ENCODE peak calls at places on chromosomes 7 and 10, in seven cellular contexts. H, K, C, Y, F, M and D are unnamed samples.

GRCh38 chr10:46523119-46523880 is 33.2 kb downstream of the GPRIN2 start:
- DNase-seq in M (peak; percentile 64), Y (no peak), F (peak; percentile 15), C (no peak), K (no peak), H (peak; percentile 28), D (peak; percentile 52)

GRCh38 chr7:70700055-70700934 is 431.6 kb upstream of the GALNT17 start:
- DNase-seq in M (no peak), K (no peak), F (no peak), Y (no peak), H (no peak), C (no peak), D (no peak)

GRCh38 chr10:90195288-90195840 is 494.0 kb downstream of the KIF20B start:
- DNase-seq in H (no peak), C (no peak), M (no peak), F (no peak), Y (no peak), K (no peak), D (no peak)

GRCh38 chr7:16212610-16213009 is 208.7 kb downstream of the CRPPA start:
- DNase-seq in M (no peak), K (no peak), H (no peak), Y (no peak), F (no peak), C (no peak), D (no peak)

GRCh38 chr10:82150123-82150900 is 275.3 kb downstream of the NRG3 start:
- DNase-seq in M (peak; percentile 56), C (peak; percentile 39), K (peak; percentile 79), Y (peak; percentile 82), H (no peak), F (no peak), D (no peak)

GRCh38 chr10:102645741-102646609 is 1.7 kb downstream of the TRIM8 start:
- DNase-seq in K (peak; percentile 62), Y (no peak), M (peak; percentile 95), H (peak; percentile 97), C (peak; percentile 93), F (peak; percentile 88), D (peak; percentile 82)

GRCh38 chr10:70715853-70716795 is 43.8 kb downstream of the ADAMTS14 start:
- DNase-seq in C (no peak), K (no peak), M (no peak), F (no peak), H (no peak), Y (no peak), D (no peak)

GRCh38 chr7:16189026-16189715 is 232.2 kb downstream of the CRPPA start:
- DNase-seq in Y (no peak), K (no peak), C (no peak), F (no peak), M (no peak), H (peak; percentile 79), D (no peak)

GRCh38 chr7:90736316-90736715 is 140.2 kb downstream of the CDK14 start:
- DNase-seq in F (no peak), M (no peak), C (no peak), H (no peak), K (no peak), Y (no peak), D (no peak)

GRCh38 chr7:39659356-39660013 is 36.1 kb downstream of the RALA start:
- DNase-seq in Y (no peak), K (no peak), M (no peak), H (peak; percentile 24), C (no peak), F (no peak), D (no peak)

DNA sequence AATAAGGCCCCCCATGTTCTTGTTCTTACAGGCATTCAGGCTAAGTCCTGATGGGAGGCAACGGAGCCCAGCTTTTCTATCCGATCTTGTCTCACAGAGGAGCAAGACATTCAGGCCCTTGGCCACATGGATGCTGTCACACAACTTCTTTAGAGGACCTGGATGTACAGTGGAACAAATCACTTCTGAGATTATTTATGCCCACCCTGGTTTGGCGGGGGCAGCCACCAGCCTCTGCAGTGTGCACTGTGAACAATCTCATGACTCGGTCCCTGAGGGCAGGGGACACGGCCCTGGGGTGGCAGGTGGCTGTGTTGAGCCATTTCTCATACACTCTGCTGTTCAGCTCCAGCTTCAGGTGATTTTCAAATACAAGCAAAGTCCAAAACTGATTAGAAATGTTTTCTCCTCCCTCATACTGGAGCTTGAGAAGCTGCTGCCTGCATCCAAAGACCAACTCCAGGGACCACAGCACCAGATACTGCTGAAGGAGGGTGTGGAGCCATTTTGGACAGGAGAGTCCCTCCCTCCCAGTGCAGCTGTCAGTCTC is 441.3 kb downstream of the GRID1 start:
- DNase-seq in C (no peak), H (no peak), M (no peak), Y (no peak), K (no peak), F (no peak), D (no peak)
- TF ChIP-seq CTCF in C (no peak), H (no peak), M (no peak), Y (no peak), K (no peak), F (no peak), D (no peak)

GRCh38 chr7:22060863-22061262 is 115.2 kb upstream of the CDCA7L start:
- DNase-seq in F (no peak), C (no peak), H (no peak), M (no peak), Y (no peak), K (no peak), D (no peak)
- TF ChIP-seq CTCF in F (no peak), C (no peak), H (no peak), M (no peak), Y (no peak), K (no peak), D (no peak)

DNA sequence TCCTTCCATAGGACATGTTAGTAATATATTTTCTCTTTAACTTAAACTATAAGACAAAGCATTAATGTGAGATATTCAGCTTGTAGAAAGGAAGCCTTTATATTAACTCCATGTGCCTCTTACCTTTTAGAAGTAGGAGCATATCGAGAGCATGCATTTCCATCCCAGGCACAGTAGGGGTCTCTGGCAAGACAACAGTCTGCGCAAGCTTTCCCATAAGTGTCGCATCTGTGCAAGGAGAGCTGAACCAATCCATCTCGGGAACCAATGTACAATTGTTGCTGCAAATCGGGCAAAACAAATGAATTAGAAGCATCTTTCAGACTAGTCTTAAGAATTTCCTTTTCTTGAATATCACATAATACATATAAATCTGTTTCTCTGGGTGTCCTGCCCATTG is 171.9 kb downstream of the SEMA3D start:
- DNase-seq in C (no peak), M (no peak), K (peak; percentile 71), F (no peak), Y (peak; percentile 6), H (no peak), D (no peak)
- TF ChIP-seq CTCF in C (no peak), M (no peak), K (peak; percentile 61), F (no peak), Y (no peak), H (no peak), D (no peak)

GRCh38 chr7:79199266-79199665 is 254.2 kb downstream of the MAGI2 start:
- DNase-seq in F (no peak), C (no peak), Y (no peak), H (no peak), M (no peak), K (no peak), D (no peak)
- TF ChIP-seq CTCF in F (no peak), C (no peak), Y (no peak), H (no peak), M (no peak), K (no peak), D (no peak)

GRCh38 chr7:44085549-44085948 is 3.2 kb upstream of the POLM start:
- DNase-seq in F (no peak), M (peak; percentile 35), Y (no peak), K (no peak), C (no peak), H (no peak), D (no peak)
- TF ChIP-seq CTCF in F (no peak), M (no peak), Y (no peak), K (peak; percentile 23), C (peak; percentile 22), H (no peak), D (no peak)

GRCh38 chr7:74656421-74656910 is 1.1 kb upstream of the GTF2I start:
- DNase-seq in C (peak; percentile 71), H (peak; percentile 17), F (peak; percentile 38), Y (peak; percentile 53), K (peak; percentile 78), M (no peak), D (peak; percentile 53)

GRCh38 chr7:74655785-74656420 is 1.6 kb upstream of the GTF2I start:
- DNase-seq in F (no peak), H (no peak), K (no peak), C (no peak), M (no peak), Y (no peak), D (no peak)

GRCh38 chr7:74657692-74658170 is at the start of gene GTF2I:
- DNase-seq in F (no peak), H (no peak), C (no peak), K (no peak), M (no peak), Y (peak; percentile 53), D (no peak)

GRCh38 chr7:74658171-74659004 is 870 bp downstream of the GTF2I start:
- DNase-seq in C (peak; percentile 98), Y (peak; percentile 99), F (peak; percentile 94), M (peak; percentile 94), K (peak; percentile 94), H (peak; percentile 91), D (peak; percentile 91)

GRCh38 chr7:74656911-74657691 is 417 bp upstream of the GTF2I start:
- DNase-seq in K (peak; percentile 99), H (peak; percentile 95), C (peak; percentile 100), Y (peak; percentile 99), F (peak; percentile 98), M (peak; percentile 100), D (peak; percentile 98)
- TF ChIP-seq CTCF in K (no peak), H (peak; percentile 19), C (peak; percentile 2), Y (no peak), F (no peak), M (peak; percentile 24), D (no peak)

DNA sequence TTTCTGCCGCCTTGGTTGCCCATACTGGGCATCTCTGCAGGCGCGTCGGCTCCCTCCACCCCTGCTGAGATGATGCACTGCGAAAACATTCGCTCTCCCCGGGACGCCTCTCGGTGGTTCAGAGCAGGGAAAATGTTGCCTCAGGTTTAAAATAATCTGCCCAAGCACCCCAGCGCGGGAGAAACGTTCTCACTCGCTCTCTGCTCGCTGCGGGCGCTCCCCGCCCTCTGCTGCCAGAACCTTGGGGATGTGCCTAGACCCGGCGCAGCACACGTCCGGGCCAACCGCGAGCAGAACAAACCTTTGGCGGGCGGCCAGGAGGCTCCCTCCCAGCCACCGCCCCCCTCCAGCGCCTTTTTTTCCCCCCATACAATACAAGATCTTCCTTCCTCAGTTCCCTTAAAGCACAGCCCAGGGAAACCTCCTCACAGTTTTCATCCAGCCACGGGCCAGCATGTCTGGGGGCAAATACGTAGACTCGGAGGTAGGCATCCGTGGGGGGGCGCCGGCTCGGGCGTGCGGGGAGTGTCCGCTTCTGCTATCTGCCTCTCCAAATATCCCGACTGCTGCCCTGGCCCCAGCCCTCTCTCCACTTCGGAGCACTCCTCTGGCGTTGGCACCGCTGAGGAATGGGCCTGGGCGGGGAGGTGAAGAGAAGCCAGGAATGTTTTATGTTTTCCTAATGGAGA is at the start of gene CAV1:
- DNase-seq in F (peak; percentile 88), C (peak; percentile 53), Y (peak; percentile 39), H (peak; percentile 94), K (peak; percentile 12), M (peak; percentile 84), D (peak; percentile 87)
- TF ChIP-seq CTCF in F (peak; percentile 30), C (no peak), Y (no peak), H (peak; percentile 38), K (no peak), M (peak; percentile 37), D (no peak)

GRCh38 chr10:127973810-127974311 is 67.0 kb downstream of the PTPRE start:
- DNase-seq in Y (no peak), H (no peak), C (no peak), K (peak; percentile 56), M (no peak), F (no peak), D (no peak)
- TF ChIP-seq CTCF in Y (no peak), H (no peak), C (no peak), K (peak; percentile 81), M (no peak), F (no peak), D (no peak)